ENCODE peak calls at places on chromosome 1, in five cellular contexts. D, B, N, F and J are unnamed samples.

GRCh38 chr1:201645956-201646355 is 107.0 kb downstream of the NAV1 start:
- DNase-seq in N (no peak), B (no peak), D (no peak), F (no peak), J (no peak)

GRCh38 chr1:225299624-225300023 is 128.2 kb downstream of the LBR start:
- DNase-seq in D (no peak), F (no peak), N (no peak), B (no peak), J (no peak)

GRCh38 chr1:229024528-229025119 is 246.3 kb upstream of the RAB4A start:
- DNase-seq in N (peak), D (no peak), F (no peak), B (peak), J (no peak)

GRCh38 chr1:239719642-239720258 is 333.4 kb downstream of the CHRM3 start:
- DNase-seq in B (no peak), F (no peak), D (no peak), N (no peak), J (no peak)

GRCh38 chr1:29164588-29164987 is 17.1 kb downstream of the SRSF4 start:
- DNase-seq in B (no peak), D (no peak), N (no peak), F (no peak), J (no peak)

GRCh38 chr1:157154940-157155514 is 16.8 kb upstream of the ETV3 start:
- DNase-seq in B (peak), N (peak), D (no peak), F (no peak), J (no peak)

GRCh38 chr1:200415693-200416593 is 6.1 kb upstream of the ZNF281 start:
- DNase-seq in B (peak), N (peak), F (no peak), D (no peak), J (no peak)

GRCh38 chr1:15029786-15030185 is 123.8 kb upstream of the TMEM51 start:
- DNase-seq in B (no peak), N (no peak), F (no peak), D (no peak), J (no peak)

GRCh38 chr1:53197301-53198205 is 929 bp downstream of the CPT2 start:
- DNase-seq in B (peak), D (no peak), F (no peak), N (peak), J (no peak)

GRCh38 chr1:231279081-231279480 is 38.1 kb downstream of the GNPAT start:
- DNase-seq in F (no peak), B (no peak), D (no peak), N (peak), J (no peak)

GRCh38 chr1:168301664-168302320 is 21.1 kb downstream of the TBX19 start:
- DNase-seq in D (no peak), N (peak), F (peak), B (peak), J (no peak)

GRCh38 chr1:202880961-202881460 is 7.9 kb downstream of the RABIF start:
- DNase-seq in F (no peak), N (no peak), D (no peak), B (no peak), J (no peak)

GRCh38 chr1:243977104-243977503 is 74.0 kb upstream of the ZBTB18 start:
- DNase-seq in N (no peak), B (no peak), D (no peak), F (no peak), J (no peak)

DNA sequence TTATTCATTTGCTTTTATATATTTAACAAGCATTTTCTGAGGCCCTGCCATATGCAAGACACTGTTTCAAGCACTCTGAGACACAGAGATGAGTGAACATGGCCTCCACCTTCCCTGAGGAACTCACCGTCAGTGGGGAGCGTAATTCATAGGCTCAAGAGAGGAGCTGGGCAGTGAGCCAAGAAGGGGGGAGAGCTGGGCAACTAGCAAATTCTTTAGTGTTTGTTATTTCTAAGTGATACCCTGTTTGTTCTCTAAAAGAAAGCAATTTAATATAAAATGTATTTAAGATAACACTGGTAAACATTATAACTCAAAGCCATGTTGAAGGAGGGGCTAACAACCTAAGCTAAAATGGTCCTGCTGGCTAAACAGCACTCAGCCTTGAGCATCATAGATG is 119.2 kb upstream of the NGF start:
- DNase-seq in N (no peak), F (no peak), D (no peak), B (no peak), J (no peak)
- H2BK12ac ChIP-seq in N (no peak), F (no peak), D (no peak), B (peak), J (no peak)

GRCh38 chr1:7117599-7118281 is 332.5 kb downstream of the CAMTA1 start:
- DNase-seq in N (peak), B (peak), F (peak), D (peak), J (no peak)
- H2BK12ac ChIP-seq in N (no peak), B (no peak), F (no peak), D (no peak), J (no peak)

DNA sequence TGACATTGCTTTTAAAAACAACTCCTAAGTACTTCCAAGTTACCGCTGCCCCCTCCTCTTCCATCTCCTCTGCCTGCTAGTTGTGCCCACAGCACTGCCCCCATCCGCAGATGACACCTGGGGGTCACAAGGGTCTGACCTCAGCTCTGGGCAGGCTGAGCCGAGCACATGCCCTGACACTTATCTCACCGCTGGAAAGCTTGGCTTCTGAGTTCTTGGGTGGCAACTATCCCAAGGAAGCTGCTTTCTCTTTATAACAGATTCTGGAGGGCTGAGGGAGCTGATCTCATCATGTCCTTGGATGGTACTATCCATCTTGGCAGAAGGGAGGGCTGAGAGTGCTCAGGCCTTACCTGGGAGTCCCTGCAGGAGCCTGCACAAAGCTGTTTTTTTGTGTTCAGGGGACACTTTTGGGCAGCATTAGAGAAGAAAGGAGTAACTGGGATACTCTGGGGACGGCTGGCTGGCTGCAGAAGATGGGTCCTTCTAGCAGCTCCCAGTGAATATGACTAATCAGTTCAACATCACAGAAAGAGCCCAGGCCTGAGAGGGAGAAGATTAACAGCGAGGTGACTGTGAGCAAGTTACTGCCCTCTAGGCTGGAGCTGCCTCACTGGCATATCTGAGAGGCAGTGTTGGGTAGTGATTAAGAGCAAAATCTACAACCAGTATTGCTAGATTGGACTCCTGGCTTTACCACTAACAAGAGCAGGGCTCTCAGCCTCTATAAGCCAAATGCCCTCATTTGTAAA is 71.6 kb downstream of the PLXNA2 start:
- DNase-seq in B (no peak), N (no peak), D (no peak), F (no peak), J (no peak)
- H2BK12ac ChIP-seq in B (no peak), N (peak), D (no peak), F (no peak), J (no peak)

GRCh38 chr1:151056149-151056548 is 3.3 kb downstream of the CDC42SE1 start:
- DNase-seq in F (no peak), D (no peak), B (no peak), N (no peak), J (no peak)

GRCh38 chr1:151051356-151052009 is 3.9 kb downstream of the C1orf56 start:
- DNase-seq in F (no peak), D (no peak), N (no peak), B (no peak), J (no peak)

GRCh38 chr1:151055581-151055980 is 3.8 kb downstream of the CDC42SE1 start:
- DNase-seq in B (no peak), D (no peak), N (no peak), F (no peak), J (no peak)

GRCh38 chr1:151056574-151056973 is 2.8 kb downstream of the CDC42SE1 start:
- DNase-seq in F (no peak), D (no peak), B (no peak), N (no peak), J (no peak)

GRCh38 chr1:151054971-151055547 is 4.4 kb downstream of the CDC42SE1 start:
- DNase-seq in F (no peak), D (no peak), N (no peak), B (no peak), J (no peak)
- H2BK12ac ChIP-seq in F (no peak), D (no peak), N (no peak), B (no peak), J (no peak)

GRCh38 chr1:31904339-31905092 is 33.7 kb downstream of the PTP4A2 start:
- DNase-seq in B (peak), N (peak), F (no peak), D (no peak), J (no peak)
- H2BK12ac ChIP-seq in B (no peak), N (no peak), F (no peak), D (no peak), J (no peak)